ENCODE peak calls at places on chromosomes 4 and X, in seven cellular contexts. I, F, Z, O, R, E and K are unnamed samples.

GRCh38 chr4:131427000-131427399 is 1722.1 kb upstream of the PCDH10 start:
- DNase-seq in I (no peak), R (no peak), F (no peak), O (no peak), E (no peak), Z (no peak), K (no peak)

GRCh38 chrX:97547873-97548578 is 664.3 kb downstream of the RPA4 start:
- DNase-seq in E (no peak), I (peak), R (no peak), O (no peak), F (no peak), Z (no peak), K (no peak)

GRCh38 chr4:1055721-1056590 is 44.5 kb downstream of the FGFRL1 start:
- DNase-seq in O (no peak), I (peak), Z (no peak), F (peak), R (peak), E (peak), K (peak)

GRCh38 chr4:180550106-180550505 is 1693.1 kb upstream of the TENM3 start:
- DNase-seq in F (no peak), I (no peak), O (no peak), E (no peak), Z (no peak), R (no peak), K (no peak)

GRCh38 chr4:1026115-1026514 is 14.7 kb downstream of the FGFRL1 start:
- DNase-seq in E (peak), F (no peak), I (peak), R (no peak), O (no peak), Z (no peak), K (peak)

GRCh38 chr4:19178835-19179234 is 1072.9 kb upstream of the SLIT2 start:
- DNase-seq in R (no peak), E (no peak), I (no peak), F (no peak), Z (no peak), O (no peak), K (no peak)

GRCh38 chrX:18898091-18898490 is 85.8 kb downstream of the PHKA2 start:
- DNase-seq in Z (no peak), E (no peak), I (no peak), R (no peak), F (no peak), O (no peak), K (no peak)

GRCh38 chr4:8759987-8760386 is 111.7 kb downstream of the HMX1 start:
- DNase-seq in Z (no peak), O (no peak), I (no peak), F (no peak), E (no peak), R (no peak), K (no peak)

GRCh38 chr4:113823291-113823659 is 61.7 kb upstream of the CAMK2D start:
- DNase-seq in F (no peak), O (no peak), E (no peak), I (peak), R (no peak), Z (no peak), K (no peak)

GRCh38 chr4:118910221-118910620 is 21.6 kb downstream of the SYNPO2 start:
- DNase-seq in O (no peak), I (peak), R (no peak), E (no peak), F (no peak), Z (no peak), K (no peak)

GRCh38 chrX:17805120-17805519 is 56.0 kb downstream of the RAI2 start:
- DNase-seq in O (no peak), I (no peak), E (no peak), F (no peak), Z (no peak), R (no peak), K (no peak)

GRCh38 chr4:13590766-13591165 is 36.8 kb downstream of the BOD1L1 start:
- DNase-seq in O (no peak), R (no peak), I (no peak), F (no peak), Z (no peak), E (no peak), K (no peak)

GRCh38 chr4:78520808-78521226 is 30.8 kb upstream of the ANXA3 start:
- DNase-seq in E (no peak), F (no peak), Z (peak), I (peak), O (no peak), R (no peak), K (no peak)

GRCh38 chrX:27731962-27732361 is 75.8 kb upstream of the MAGEB10 start:
- DNase-seq in R (no peak), I (no peak), F (no peak), O (no peak), E (no peak), Z (no peak), K (no peak)

GRCh38 chr4:119683518-119683917 is 54.9 kb upstream of the PDE5A start:
- DNase-seq in Z (peak), F (no peak), R (no peak), I (peak), E (no peak), O (no peak), K (no peak)